ENCODE peak calls at places on chromosomes 13 and 19, in four cellular contexts. Z, P, Q and H are unnamed samples.

GRCh38 chr13:50609016-50609415 is 234.5 kb downstream of the DLEU7 start:
- DNase-seq in Z (no peak), P (no peak), Q (no peak), H (no peak)

GRCh38 chr13:109427148-109427547 is 359.2 kb downstream of the IRS2 start:
- DNase-seq in Q (no peak), P (no peak), Z (no peak), H (no peak)

GRCh38 chr13:102707465-102707864 is 12.6 kb upstream of the METTL21C start:
- DNase-seq in P (no peak), Z (no peak), Q (no peak), H (no peak)

GRCh38 chr13:49524740-49525501 is 29.2 kb downstream of the PHF11 start:
- DNase-seq in P (no peak), Q (no peak), Z (no peak), H (no peak)

GRCh38 chr19:16736709-16737108 is 17.1 kb downstream of the NWD1 start:
- DNase-seq in P (no peak), Q (no peak), Z (no peak), H (peak; percentile 10)

GRCh38 chr19:4911314-4911713 is 2.0 kb downstream of the UHRF1 start:
- DNase-seq in Q (no peak), P (no peak), Z (no peak), H (no peak)

GRCh38 chr19:18847516-18848463 is 16.0 kb downstream of the UPF1 start:
- DNase-seq in Z (peak; percentile 59), P (no peak), Q (no peak), H (no peak)

GRCh38 chr19:49677901-49678674 is 1.0 kb downstream of the PRMT1 start:
- DNase-seq in Q (peak; percentile 75), Z (peak; percentile 83), P (peak; percentile 77), H (peak; percentile 76)

GRCh38 chr13:47337781-47338507 is 441.1 kb upstream of the HTR2A start:
- DNase-seq in P (no peak), Z (no peak), Q (no peak), H (no peak)
- H3K4me3 ChIP-seq in P (no peak overlapping the region), Z (no peak overlapping the region), Q (no peak overlapping the region), H (no peak overlapping the region)

GRCh38 chr13:98187862-98188261 is 10.8 kb upstream of the RNF113B start:
- DNase-seq in P (no peak), Q (no peak), Z (no peak), H (no peak)

GRCh38 chr13:98188544-98189166 is 11.6 kb upstream of the RNF113B start:
- DNase-seq in Z (no peak), Q (no peak), P (no peak), H (no peak)

GRCh38 chr13:98190889-98191444 is 13.9 kb upstream of the RNF113B start:
- DNase-seq in Q (no peak), P (no peak), Z (no peak), H (no peak)

GRCh38 chr13:98192008-98192407 is 14.9 kb upstream of the RNF113B start:
- DNase-seq in Q (no peak), P (no peak), Z (no peak), H (no peak)

GRCh38 chr13:98189841-98190505 is 12.9 kb upstream of the RNF113B start:
- DNase-seq in Z (no peak), P (no peak), Q (no peak), H (no peak)
- TF ChIP-seq CTCF in Z (no peak), P (no peak), Q (no peak), H (no peak)

GRCh38 chr13:30866692-30867669 is 39.1 kb upstream of the MEDAG start:
- DNase-seq in Q (no peak), Z (no peak), P (no peak), H (no peak)

GRCh38 chr13:30864352-30865130 is 41.5 kb upstream of the MEDAG start:
- DNase-seq in Z (no peak), P (no peak), Q (no peak), H (no peak)

GRCh38 chr13:30863796-30864195 is 42.3 kb upstream of the MEDAG start:
- DNase-seq in Q (no peak), P (no peak), Z (no peak), H (no peak)

GRCh38 chr13:30863231-30863630 is 42.8 kb upstream of the MEDAG start:
- DNase-seq in P (no peak), Z (no peak), Q (no peak), H (no peak)

DNA sequence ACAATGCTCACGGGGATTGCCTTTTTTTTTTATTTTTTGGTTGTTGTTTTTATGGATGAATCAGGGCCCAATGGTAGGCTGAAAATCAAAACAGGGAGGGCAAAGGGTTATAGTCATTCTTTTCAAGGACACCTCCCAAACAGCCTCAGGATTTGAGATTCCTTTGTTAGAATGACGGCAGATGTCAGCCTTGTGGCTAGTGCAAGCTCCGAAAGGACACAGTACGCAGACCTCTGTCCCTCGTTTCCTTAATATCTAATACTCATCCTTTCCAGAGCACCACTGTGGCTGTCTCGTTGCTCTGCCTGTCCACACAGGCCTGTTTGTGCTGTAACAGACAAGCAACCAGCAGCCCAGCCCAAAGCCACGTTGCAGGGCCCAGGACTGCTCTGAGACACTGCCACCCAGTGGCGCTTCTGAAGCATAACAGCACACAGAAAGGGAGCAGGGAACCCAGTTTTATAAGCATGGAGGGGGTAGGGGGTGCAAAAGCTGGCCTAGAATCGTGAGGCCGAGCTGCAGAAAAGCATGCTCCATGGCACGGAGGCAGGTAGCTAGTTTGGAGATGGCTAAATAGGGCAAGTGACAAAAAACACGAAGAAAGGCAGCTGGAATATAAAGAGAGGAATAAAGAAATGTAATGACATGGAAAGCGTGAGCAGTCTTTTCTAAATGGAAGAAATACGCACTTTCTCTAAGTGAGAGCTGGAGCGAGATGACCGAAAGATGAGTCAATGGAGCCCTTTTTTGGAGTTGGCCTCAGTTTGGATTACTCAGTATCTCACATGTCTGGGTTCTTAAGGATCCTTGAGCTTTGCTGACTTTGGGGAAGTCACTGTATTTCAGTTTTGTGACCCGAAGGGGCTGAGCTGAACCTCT is 40.7 kb upstream of the MEDAG start:
- DNase-seq in P (peak; percentile 69), Z (peak; percentile 82), Q (peak; percentile 61), H (peak; percentile 39)
- H3K4me3 ChIP-seq in P (no peak overlapping the region), Z (no peak overlapping the region), Q (no peak overlapping the region), H (no peak overlapping the region)

GRCh38 chr19:45403272-45403671 is 1.6 kb downstream of the PPP1R13L start:
- DNase-seq in P (no peak), Z (no peak), Q (no peak), H (no peak)

GRCh38 chr19:45401815-45402468 is 2.9 kb downstream of the PPP1R13L start:
- DNase-seq in P (no peak), Q (no peak), Z (no peak), H (no peak)

GRCh38 chr19:45403781-45404556 is 900 bp downstream of the PPP1R13L start:
- DNase-seq in Z (peak; percentile 82), Q (peak; percentile 76), P (peak; percentile 71), H (no peak)

GRCh38 chr19:45404557-45405434 is at the start of gene PPP1R13L:
- DNase-seq in Z (peak; percentile 95), P (peak; percentile 90), Q (peak; percentile 60), H (no peak)

DNA sequence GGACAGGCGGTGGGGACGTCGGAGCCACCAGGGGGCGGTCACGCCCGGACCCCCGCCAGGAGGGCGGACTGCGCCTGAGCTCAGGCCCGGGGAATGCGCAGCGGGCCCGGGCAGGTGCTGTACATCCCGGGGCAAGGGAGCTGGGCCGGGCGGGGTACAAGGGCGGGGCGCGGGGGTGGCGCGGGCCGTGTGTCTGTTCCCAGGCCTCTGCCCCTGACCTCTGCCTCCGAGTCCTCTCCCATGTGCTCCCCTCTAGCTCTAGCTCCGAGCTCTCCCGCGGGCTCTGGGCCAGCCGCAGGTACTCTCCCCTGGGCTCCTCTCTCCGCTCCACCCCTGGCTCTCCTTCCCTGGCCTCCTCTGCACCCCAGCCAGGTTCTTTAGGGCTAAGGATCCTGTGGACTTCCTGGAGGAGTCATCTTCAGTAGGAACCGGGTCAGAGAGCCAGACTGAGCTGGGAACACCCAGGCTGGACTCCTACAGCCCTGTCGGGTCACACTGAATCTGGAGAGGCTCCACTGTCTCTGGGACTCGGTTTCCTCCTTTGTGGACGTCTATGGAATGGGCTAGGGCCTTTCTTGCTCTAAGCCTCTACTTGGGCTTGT is 2.3 kb downstream of the PPP1R13L start:
- DNase-seq in P (peak; percentile 48), Z (peak; percentile 77), Q (no peak), H (no peak)
- TF ChIP-seq CTCF in P (no peak), Z (peak; percentile 11), Q (no peak), H (peak; percentile 67)

DNA sequence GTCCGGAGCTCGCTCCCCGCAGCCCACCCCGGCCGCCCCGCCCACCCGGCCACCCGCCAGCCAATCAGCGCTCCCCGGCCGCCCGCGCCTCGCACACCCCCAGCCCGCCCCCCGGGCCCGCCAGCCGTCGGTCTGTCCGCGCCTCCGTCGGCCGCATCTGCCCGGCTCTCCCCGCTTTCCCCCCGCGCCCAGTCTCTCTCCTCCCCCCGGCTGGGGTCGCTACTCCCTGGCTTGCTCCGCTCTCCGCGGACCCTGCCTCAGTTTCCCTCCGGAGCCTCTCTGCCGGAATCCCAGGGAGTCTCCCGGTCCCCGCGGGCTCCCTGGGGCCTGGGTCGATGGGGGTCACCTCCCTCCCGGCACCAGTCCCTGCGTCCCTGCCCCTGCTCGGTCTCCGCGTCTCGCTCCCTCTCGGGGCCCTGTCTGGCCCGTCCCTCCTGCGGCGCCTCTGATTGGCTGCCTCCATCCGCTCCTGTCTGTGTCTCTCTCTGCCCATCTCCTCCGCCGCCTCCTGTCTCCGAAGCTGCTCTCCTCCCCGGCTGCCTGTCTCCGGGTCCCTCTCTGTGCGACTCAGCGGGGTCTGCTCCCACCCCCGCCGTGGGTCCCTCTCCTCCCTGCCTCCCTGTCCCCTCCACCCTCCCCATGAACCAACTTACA is 485 bp downstream of the IL11 start:
- DNase-seq in Z (peak; percentile 44), Q (no peak), P (no peak), H (no peak)
- H3K4me3 ChIP-seq in Z (no peak overlapping the region), Q (no peak overlapping the region), P (no peak overlapping the region), H (no peak overlapping the region)

GRCh38 chr19:7400815-7401214 is 52.1 kb downstream of the ARHGEF18 start:
- DNase-seq in P (no peak), Q (no peak), Z (no peak), H (no peak)
- TF ChIP-seq CTCF in P (no peak), Q (no peak), Z (no peak), H (no peak)

DNA sequence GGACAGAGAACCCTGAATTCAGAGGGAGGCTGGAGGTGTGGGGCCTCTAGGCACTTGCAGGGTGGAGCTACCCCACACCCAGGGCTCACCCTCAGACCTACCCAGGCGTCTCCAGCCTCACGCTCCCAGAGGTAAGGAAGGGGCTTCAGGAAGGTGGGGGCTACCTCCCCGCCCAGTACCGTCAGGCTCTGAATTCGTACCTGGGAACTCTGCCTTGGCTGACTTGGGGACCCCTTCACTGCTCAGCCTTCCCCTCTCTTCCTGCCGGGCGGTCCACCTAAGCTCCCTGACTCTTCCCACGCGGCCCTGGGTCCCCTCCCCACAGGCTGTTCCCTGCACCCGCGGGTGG is 28.5 kb upstream of the PARP4 start:
- DNase-seq in Z (no peak), Q (no peak), P (no peak), H (no peak)
- H3K4me3 ChIP-seq in Z (no peak overlapping the region), Q (no peak overlapping the region), P (no peak overlapping the region), H (no peak overlapping the region)

GRCh38 chr19:1813197-1813836 is 1.2 kb upstream of the ATP8B3 start:
- DNase-seq in Q (no peak), P (no peak), Z (no peak), H (no peak)
- TF ChIP-seq CTCF in Q (peak; percentile 4), P (no peak), Z (no peak), H (no peak)

GRCh38 chr19:47713046-47714021 is at the start of gene EHD2:
- DNase-seq in Q (no peak), Z (no peak), P (peak; percentile 74), H (no peak)
- H3K4me3 ChIP-seq in Q (no peak within 1 kb of the TSS), Z (peak within 1 kb of the TSS; percentile 23), P (peak within 1 kb of the TSS; percentile 95), H (no peak within 1 kb of the TSS)